ENCODE peak calls at places on chromosomes 5 and 9, in five cellular contexts. R, C, J, W and Q are unnamed samples.

GRCh38 chr9:112174223-112174964 is 703 bp downstream of the SUSD1 start:
- DNase-seq in R (peak), C (peak), J (peak), W (peak), Q (peak)

GRCh38 chr5:132272341-132273210 is 15.1 kb downstream of the PDLIM4 start:
- DNase-seq in R (peak), C (peak), J (peak), W (no peak), Q (peak)

GRCh38 chr9:123373941-123374340 is 17.9 kb downstream of the CRB2 start:
- DNase-seq in R (no peak), C (peak), J (no peak), W (no peak), Q (no peak)

GRCh38 chr5:112121268-112121667 is 297.8 kb downstream of the EPB41L4A start:
- DNase-seq in R (no peak), C (no peak), J (no peak), W (no peak), Q (no peak)

GRCh38 chr5:159184858-159185381 is 24.4 kb downstream of the RNF145 start:
- DNase-seq in R (no peak), C (no peak), J (no peak), W (no peak), Q (peak)

GRCh38 chr9:71936066-71936465 is 24.6 kb downstream of the C9orf85 start:
- DNase-seq in R (no peak), C (no peak), J (no peak), W (no peak), Q (no peak)

GRCh38 chr9:123637596-123637939 is 281.6 kb downstream of the CRB2 start:
- DNase-seq in R (no peak), C (no peak), J (no peak), W (no peak), Q (no peak)

GRCh38 chr9:136121801-136122200 is 3.1 kb upstream of the TMEM250 start:
- DNase-seq in R (no peak), C (no peak), J (no peak), W (no peak), Q (no peak)

GRCh38 chr9:31916591-31917223 is 467.7 kb upstream of the ACO1 start:
- DNase-seq in R (no peak), C (no peak), J (peak), W (no peak), Q (no peak)

GRCh38 chr9:110095776-110096175 is 112.2 kb downstream of the C9orf152 start:
- DNase-seq in R (no peak), C (no peak), J (no peak), W (no peak), Q (no peak)

GRCh38 chr5:136891601-136892000 is 526.3 kb upstream of the TRPC7 start:
- DNase-seq in R (no peak), C (no peak), J (no peak), W (no peak), Q (no peak)

GRCh38 chr9:74573792-74574191 is 76.7 kb downstream of the RORB start:
- DNase-seq in R (no peak), C (peak), J (no peak), W (no peak), Q (no peak)

GRCh38 chr9:108603141-108603540 is 252.6 kb downstream of the ACTL7B start:
- DNase-seq in R (no peak), C (no peak), J (no peak), W (no peak), Q (no peak)

GRCh38 chr5:133311171-133311570 is 259.4 kb downstream of the HSPA4 start:
- DNase-seq in R (no peak), C (no peak), J (peak), W (no peak), Q (no peak)

GRCh38 chr5:308672-309271 is 12.7 kb upstream of the AHRR start:
- DNase-seq in R (peak), C (peak), J (no peak), W (no peak), Q (no peak)

GRCh38 chr5:115898656-115899055 is 56.9 kb downstream of the AP3S1 start:
- DNase-seq in R (no peak), C (no peak), J (no peak), W (no peak), Q (no peak)

GRCh38 chr9:126611592-126612328 is 2.0 kb upstream of the LMX1B start:
- DNase-seq in R (peak), C (peak), J (peak), W (no peak), Q (peak)

GRCh38 chr9:128969491-128969890 is 22.0 kb downstream of the NUP188 start:
- DNase-seq in R (no peak), C (no peak), J (no peak), W (no peak), Q (no peak)

GRCh38 chr9:75933982-75934381 is 43.5 kb downstream of the PCSK5 start:
- DNase-seq in R (no peak), C (no peak), J (no peak), W (no peak), Q (no peak)

GRCh38 chr5:148336704-148337435 is 1.5 kb downstream of the SPINK9 start:
- DNase-seq in R (no peak), C (no peak), J (no peak), W (peak), Q (no peak)

GRCh38 chr9:35756275-35756742 is 2.2 kb upstream of the MSMP start:
- DNase-seq in R (no peak), C (no peak), J (no peak), W (no peak), Q (no peak)

GRCh38 chr5:40829748-40830305 is 5.2 kb downstream of the RPL37 start:
- DNase-seq in R (no peak), C (no peak), J (no peak), W (no peak), Q (no peak)

GRCh38 chr5:40832345-40832744 is 2.7 kb downstream of the RPL37 start:
- DNase-seq in R (no peak), C (no peak), J (no peak), W (no peak), Q (no peak)

GRCh38 chr5:40828690-40829661 is 6.0 kb downstream of the RPL37 start:
- DNase-seq in R (no peak), C (no peak), J (no peak), W (no peak), Q (no peak)

GRCh38 chr5:40833712-40834229 is 1.3 kb downstream of the RPL37 start:
- DNase-seq in R (no peak), C (no peak), J (no peak), W (no peak), Q (no peak)

GRCh38 chr5:40831346-40832210 is 3.4 kb downstream of the RPL37 start:
- DNase-seq in R (no peak), C (no peak), J (no peak), W (no peak), Q (no peak)
- H3K27ac ChIP-seq in R (no peak), C (peak), J (peak), W (no peak), Q (no peak)

DNA sequence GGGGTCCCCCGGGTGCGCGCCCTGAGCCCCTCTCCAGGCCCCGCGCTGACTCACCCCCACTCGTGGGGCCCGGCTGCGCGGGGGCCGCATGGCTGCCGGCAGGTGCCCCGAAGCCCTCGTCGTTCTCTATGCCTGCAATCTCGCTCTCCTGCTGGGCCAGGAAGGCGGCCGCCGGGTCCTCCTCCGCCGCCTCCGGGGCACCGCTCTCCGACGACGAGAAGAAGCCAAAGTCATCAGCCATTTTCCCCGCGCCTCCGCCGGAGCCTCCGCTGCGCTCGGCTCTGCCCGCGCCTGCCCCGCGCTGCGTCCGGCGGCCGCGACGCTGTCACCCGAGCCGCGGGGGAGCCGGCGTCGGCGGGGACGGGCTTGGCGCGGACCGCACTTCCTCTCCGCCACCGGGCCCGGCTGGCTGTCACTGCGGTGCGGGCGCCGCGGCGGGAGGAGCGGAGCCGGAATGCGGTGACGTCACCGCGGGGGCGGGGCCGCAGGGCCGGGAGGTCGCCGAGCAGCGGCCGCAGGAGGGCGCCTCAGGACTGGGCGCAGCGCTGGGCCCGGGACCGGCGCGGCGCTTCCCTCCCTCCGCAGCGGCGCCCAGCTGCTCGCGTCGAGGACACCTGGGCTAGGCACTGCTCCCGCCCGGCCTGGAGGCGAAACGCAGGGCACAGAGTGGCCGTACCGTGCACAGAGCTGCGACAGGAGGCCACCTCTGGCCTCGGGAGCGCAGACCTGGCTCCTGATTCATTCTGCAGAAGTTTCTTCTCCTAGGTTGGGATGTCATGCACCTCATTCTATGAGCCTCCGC is at the start of gene CLTB:
- DNase-seq in R (peak), C (peak), J (peak), W (peak), Q (peak)
- TF ChIP-seq MYC in R (no peak), C (no peak), J (peak), W (no peak), Q (no peak)

DNA sequence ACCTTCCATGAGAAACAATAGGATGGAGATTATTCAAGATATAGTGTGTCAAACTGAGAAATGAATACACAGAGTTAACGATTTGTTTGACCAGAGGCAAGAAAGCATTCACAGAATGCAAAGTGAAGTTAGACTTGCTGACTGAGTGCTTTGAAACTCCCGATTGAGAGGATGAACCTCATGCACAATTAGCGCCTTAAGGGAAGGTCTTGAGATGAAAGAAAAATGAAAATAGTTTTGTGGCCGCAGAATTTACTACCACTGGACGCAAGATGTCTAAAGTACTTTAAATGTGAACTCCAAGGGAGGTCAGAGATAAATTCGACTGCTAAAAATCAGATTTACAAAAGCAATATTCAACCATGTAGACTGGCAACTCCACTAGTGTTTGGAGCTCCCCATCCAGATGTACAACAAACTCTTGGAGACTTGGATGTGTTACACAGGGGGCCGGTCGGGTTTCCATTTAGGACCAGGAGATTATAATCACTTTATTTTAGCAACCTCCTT is 707 bp upstream of the RIMOC1 start:
- DNase-seq in R (no peak), C (no peak), J (no peak), W (no peak), Q (no peak)
- H3K27ac ChIP-seq in R (no peak), C (peak), J (peak), W (peak), Q (peak)

GRCh38 chr5:110075656-110076055 is 385.9 kb downstream of the MAN2A1 start:
- DNase-seq in R (no peak), C (no peak), J (no peak), W (no peak), Q (no peak)
- TF ChIP-seq MYC in R (no peak), C (no peak), J (no peak), W (no peak), Q (no peak)

DNA sequence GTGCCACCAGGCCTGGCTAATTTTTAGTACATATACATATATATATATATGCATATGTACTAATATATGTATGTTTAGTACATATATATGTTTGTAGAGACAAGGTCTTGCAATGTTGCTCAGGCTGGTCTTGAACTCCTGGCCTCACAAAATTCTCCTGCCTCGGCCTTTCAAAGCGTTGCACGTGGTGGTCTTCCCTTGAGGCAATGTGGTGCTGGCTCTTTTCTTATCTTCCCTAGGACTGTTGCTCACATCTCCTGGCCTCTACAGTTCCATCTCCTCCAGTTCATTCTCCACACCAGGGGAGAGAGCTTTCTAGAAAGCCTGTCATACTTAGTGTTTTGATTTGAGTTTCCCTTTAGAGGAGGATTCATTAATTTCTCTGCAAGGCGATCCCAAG is 28.9 kb upstream of the TGFBR1 start:
- DNase-seq in R (no peak), C (no peak), J (no peak), W (no peak), Q (no peak)
- H3K27ac ChIP-seq in R (no peak), C (peak), J (no peak), W (no peak), Q (no peak)

DNA sequence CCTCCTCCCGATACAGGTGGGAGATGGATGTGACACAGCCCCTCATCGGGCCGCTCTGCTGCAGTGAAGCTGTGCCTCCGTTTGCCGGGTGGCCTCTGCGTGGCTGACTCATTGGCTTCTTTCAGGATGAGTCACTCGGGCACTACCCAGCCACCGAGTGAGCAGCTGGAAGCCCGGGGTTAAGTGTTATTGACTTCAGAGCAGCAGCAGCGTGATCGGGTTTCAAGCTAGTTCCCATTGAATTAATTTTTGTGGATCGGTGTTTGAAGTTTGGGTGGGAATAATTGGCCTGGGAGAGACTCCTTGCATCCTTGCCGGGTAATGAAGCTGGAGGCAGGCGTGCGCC is 266.4 kb upstream of the IRX4 start:
- DNase-seq in R (peak), C (no peak), J (peak), W (no peak), Q (no peak)
- TF ChIP-seq MYC in R (no peak), C (no peak), J (no peak), W (no peak), Q (no peak)

GRCh38 chr5:33010851-33011250 is 299.7 kb downstream of the NPR3 start:
- DNase-seq in R (no peak), C (no peak), J (no peak), W (no peak), Q (no peak)
- H3K27ac ChIP-seq in R (no peak), C (no peak), J (no peak), W (no peak), Q (no peak)

DNA sequence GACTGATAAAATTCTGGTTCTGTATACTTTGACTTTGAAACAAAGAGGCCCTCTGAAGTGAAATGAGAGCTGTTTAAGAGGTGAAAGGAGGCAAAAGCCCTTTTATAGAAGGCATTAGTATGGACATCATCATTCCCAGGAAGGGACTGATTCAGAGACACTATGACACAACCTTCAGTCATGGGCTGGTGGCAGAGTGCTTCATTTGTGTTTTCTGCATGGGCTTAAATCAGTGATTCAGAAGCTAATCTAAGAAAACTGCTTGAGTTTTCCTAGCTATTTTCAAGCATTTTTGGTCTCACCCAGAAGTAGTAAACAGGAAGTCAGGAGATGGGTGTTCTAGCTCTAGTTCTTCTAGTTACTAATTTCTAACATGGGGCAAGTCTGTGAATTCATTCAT is 288.9 kb downstream of the TRPM3 start:
- DNase-seq in R (no peak), C (no peak), J (no peak), W (no peak), Q (peak)
- TF ChIP-seq MYC in R (no peak), C (no peak), J (no peak), W (no peak), Q (no peak)

GRCh38 chr5:103598997-103599556 is 36.5 kb upstream of the NUDT12 start:
- DNase-seq in R (no peak), C (no peak), J (no peak), W (no peak), Q (no peak)
- H3K27ac ChIP-seq in R (no peak), C (no peak), J (no peak), W (no peak), Q (no peak)

GRCh38 chr9:11338130-11338529 is 725.3 kb upstream of the PTPRD start:
- DNase-seq in R (no peak), C (no peak), J (no peak), W (no peak), Q (no peak)

GRCh38 chr9:11335011-11335410 is 722.2 kb upstream of the PTPRD start:
- DNase-seq in R (no peak), C (no peak), J (no peak), W (no peak), Q (no peak)

GRCh38 chr9:11340656-11341055 is 727.9 kb upstream of the PTPRD start:
- DNase-seq in R (no peak), C (no peak), J (no peak), W (no peak), Q (no peak)
- TF ChIP-seq MYC in R (no peak), C (no peak), J (no peak), W (no peak), Q (no peak)